ENCODE peak calls at places on chromosomes 16 and 17, in ten cellular contexts. U is AG08396, R is ELR, B is activated T-cell treated with anti-CD3 and anti-CD28 coated beads for 24 hours, S is WTC11, Q is progenitor cell of endocrine pancreas, P is omental fat pad, Z is mucosa of descending colon, K is osteocyte, I is IMR-90. V is an unnamed sample.

GRCh38 chr17:81429353-81429774 is 34.1 kb downstream of the BAHCC1 start:
- DNase-seq in Q (no peak), K (peak; percentile 96), S (no peak), B (no peak), I (peak; percentile 67), R (peak; percentile 67), P (no peak), U (peak; percentile 92), Z (peak; percentile 80), V (peak; percentile 43)

GRCh38 chr17:883586-883962 is 96.0 kb downstream of the NXN start:
- DNase-seq in R (no peak), B (no peak), I (no peak), K (no peak), Z (no peak), Q (no peak), S (no peak), U (no peak), P (no peak), V (no peak)

GRCh38 chr17:61402978-61403845 is 3.6 kb downstream of the TBX2 start:
- DNase-seq in R (peak; percentile 45), B (no peak), P (no peak), Q (no peak), U (no peak), S (peak; percentile 47), Z (peak; percentile 46), K (no peak), I (peak; percentile 66), V (peak; percentile 65)

GRCh38 chr16:7992616-7993015 is 597.7 kb downstream of the TMEM114 start:
- DNase-seq in P (no peak), R (no peak), K (no peak), Q (no peak), I (no peak), U (no peak), Z (no peak), S (no peak), B (no peak), V (no peak)

GRCh38 chr16:66911801-66912200 is 6.9 kb downstream of the CDH16 start:
- DNase-seq in Q (no peak), P (no peak), R (no peak), K (no peak), I (no peak), Z (no peak), B (no peak), U (no peak), S (no peak), V (no peak)

GRCh38 chr16:1944612-1945199 is 1.7 kb upstream of the MSRB1 start:
- DNase-seq in B (no peak), P (no peak), U (no peak), Q (no peak), K (no peak), I (no peak), R (no peak), S (no peak), Z (no peak), V (no peak)

GRCh38 chr17:16040710-16041251 is 41.2 kb downstream of the TTC19 start:
- DNase-seq in K (no peak), S (no peak), Q (no peak), R (peak; percentile 26), B (no peak), U (peak; percentile 56), P (no peak), I (peak; percentile 87), Z (no peak), V (peak; percentile 77)

GRCh38 chr17:57624390-57624789 is 120.7 kb downstream of the CCDC182 start:
- DNase-seq in I (no peak), B (no peak), U (no peak), R (no peak), P (no peak), K (no peak), Q (no peak), Z (no peak), S (no peak), V (no peak)

GRCh38 chr17:77826132-77826873 is 132.2 kb upstream of the TNRC6C start:
- DNase-seq in Z (no peak), K (no peak), U (no peak), Q (no peak), R (no peak), P (no peak), I (no peak), S (no peak), B (no peak), V (no peak)

GRCh38 chr17:62781826-62782225 is 26.3 kb downstream of the MARCHF10 start:
- DNase-seq in K (no peak), R (peak; percentile 28), U (no peak), B (no peak), Z (no peak), Q (no peak), P (no peak), I (peak; percentile 36), S (no peak), V (no peak)

GRCh38 chr16:23673971-23674614 is 4.6 kb upstream of the PLK1 start:
- DNase-seq in Q (no peak), K (no peak), Z (no peak), I (no peak), U (no peak), P (no peak), S (no peak), R (no peak), B (no peak), V (no peak)

GRCh38 chr17:72175787-72176515 is 55.1 kb downstream of the SOX9 start:
- DNase-seq in P (no peak), K (no peak), I (peak; percentile 55), S (no peak), Q (no peak), R (no peak), U (no peak), B (no peak), Z (no peak), V (no peak)

GRCh38 chr17:64706224-64707076 is 44.3 kb upstream of the SMURF2 start:
- DNase-seq in K (no peak), U (no peak), R (peak; percentile 74), I (no peak), Q (no peak), S (no peak), P (no peak), B (no peak), Z (no peak), V (peak; percentile 87)

GRCh38 chr17:82051776-82052637 is at the start of the genes GPS1 and RFNG:
- DNase-seq in R (peak; percentile 78), B (peak; percentile 83), S (peak; percentile 71), U (peak; percentile 92), K (no peak), I (peak; percentile 16), Z (peak; percentile 88), Q (peak; percentile 67), P (no peak), V (no peak)

GRCh38 chr16:471353-472198 is 46.1 kb downstream of the RAB11FIP3 start:
- DNase-seq in Q (no peak), B (no peak), R (no peak), I (peak; percentile 19), P (no peak), K (no peak), S (peak; percentile 68), U (peak; percentile 81), Z (no peak), V (peak; percentile 34)

GRCh38 chr17:44919411-44919810 is 4.1 kb upstream of the GFAP start:
- DNase-seq in U (no peak), P (no peak), R (no peak), B (no peak), K (no peak), I (no peak), Z (no peak), Q (no peak), S (peak; percentile 1), V (no peak)

GRCh38 chr17:80791758-80792284 is 199.8 kb upstream of the CHMP6 start:
- DNase-seq in Q (no peak), I (peak; percentile 100), S (no peak), R (peak; percentile 100), B (peak; percentile 62), Z (no peak), U (peak; percentile 92), P (peak; percentile 52), K (no peak), V (peak; percentile 98)

GRCh38 chr16:23398987-23399805 is 53.8 kb downstream of the COG7 start:
- DNase-seq in I (no peak), Z (no peak), R (no peak), U (no peak), P (no peak), K (no peak), Q (no peak), B (no peak), S (peak; percentile 82), V (no peak)

GRCh38 chr17:59380474-59380873 is 49.0 kb downstream of the YPEL2 start:
- DNase-seq in S (no peak), K (no peak), Q (no peak), I (no peak), B (no peak), Z (no peak), R (no peak), U (no peak), P (no peak), V (no peak)

GRCh38 chr16:71917900-71918299 is 22.6 kb downstream of the IST1 start:
- DNase-seq in I (peak; percentile 82), S (no peak), U (peak; percentile 44), R (peak; percentile 35), P (no peak), Z (no peak), Q (no peak), K (no peak), B (no peak), V (peak; percentile 85)

GRCh38 chr16:82300374-82300936 is 130.4 kb upstream of the MPHOSPH6 start:
- DNase-seq in R (no peak), Z (no peak), K (no peak), U (no peak), I (no peak), S (no peak), P (no peak), B (no peak), Q (no peak), V (no peak)

GRCh38 chr17:61756561-61756960 is 106.8 kb downstream of the BRIP1 start:
- DNase-seq in S (no peak), Q (no peak), K (no peak), Z (no peak), R (no peak), I (no peak), B (no peak), P (no peak), U (no peak), V (no peak)

GRCh38 chr17:76191891-76192290 is 48.4 kb downstream of the RNF157 start:
- DNase-seq in P (no peak), S (no peak), Z (no peak), B (peak; percentile 30), I (no peak), K (no peak), R (no peak), U (no peak), Q (no peak), V (no peak)

GRCh38 chr16:86706726-86707125 is 128.4 kb downstream of the FOXL1 start:
- DNase-seq in K (no peak), B (no peak), Q (no peak), R (no peak), I (no peak), P (no peak), S (no peak), U (no peak), Z (no peak), V (no peak)

GRCh38 chr16:27427538-27427937 is 25.6 kb downstream of the IL21R start:
- DNase-seq in P (no peak), Q (no peak), R (no peak), S (no peak), B (no peak), Z (no peak), I (no peak), K (no peak), U (no peak), V (no peak)

V was measured in HFFc6.